ENCODE peak calls at places on chromosomes 1 and 21, in four cellular contexts. H is A549, I is H1, F is K562. X is an unnamed sample.

GRCh38 chr1:3504823-3505155 is 50.3 kb downstream of the ARHGEF16 start:
- DNase-seq in H (no peak), F (no peak), I (no peak), X (no peak)

GRCh38 chr1:22841754-22842370 is 130.8 kb downstream of the LACTBL1 start:
- DNase-seq in F (no peak), I (no peak), H (no peak), X (no peak)

GRCh38 chr21:32329776-32330175 is 31.1 kb downstream of the MRAP start:
- DNase-seq in I (no peak), F (no peak), H (no peak), X (peak)

GRCh38 chr1:236345728-236346127 is 48.4 kb upstream of the EDARADD start:
- DNase-seq in H (peak), I (peak), F (no peak), X (peak)

GRCh38 chr21:31780944-31781343 is 49.0 kb upstream of the SCAF4 start:
- DNase-seq in H (no peak), I (no peak), F (no peak), X (peak)

GRCh38 chr21:40053007-40053406 is 185.8 kb downstream of the PCP4 start:
- DNase-seq in H (no peak), F (no peak), I (no peak), X (no peak)

GRCh38 chr1:150706091-150706490 is 9.1 kb upstream of the GOLPH3L start:
- DNase-seq in F (no peak), H (no peak), I (no peak), X (no peak)

GRCh38 chr1:151210830-151211229 is 12.5 kb downstream of the PIP5K1A start:
- DNase-seq in F (no peak), H (no peak), I (no peak), X (no peak)

GRCh38 chr1:107953551-107953950 is 11.4 kb downstream of the VAV3 start:
- DNase-seq in I (no peak), H (no peak), F (no peak), X (no peak)

GRCh38 chr1:242890211-242890741 is 364.8 kb downstream of the CEP170 start:
- DNase-seq in F (no peak), I (peak), H (no peak), X (no peak)
- TF ChIP-seq MAFK in F (no peak), I (no peak), H (no peak), X (no peak)

GRCh38 chr1:26999440-26999987 is 6.0 kb downstream of the TRNP1 start:
- DNase-seq in F (no peak), I (peak), H (peak), X (peak)
- TF ChIP-seq MAX in F (no peak), I (peak), H (peak), X (no peak)

GRCh38 chr1:61568460-61569211 is 156.3 kb downstream of the TM2D1 start:
- DNase-seq in H (no peak), I (no peak), F (no peak), X (no peak)

GRCh38 chr1:61570191-61570590 is 154.8 kb downstream of the TM2D1 start:
- DNase-seq in H (no peak), F (no peak), I (no peak), X (no peak)

GRCh38 chr1:61566177-61566576 is 158.8 kb downstream of the TM2D1 start:
- DNase-seq in F (no peak), H (no peak), I (no peak), X (no peak)

GRCh38 chr1:61563611-61564010 is 161.3 kb downstream of the TM2D1 start:
- DNase-seq in H (no peak), F (no peak), I (no peak), X (no peak)

DNA sequence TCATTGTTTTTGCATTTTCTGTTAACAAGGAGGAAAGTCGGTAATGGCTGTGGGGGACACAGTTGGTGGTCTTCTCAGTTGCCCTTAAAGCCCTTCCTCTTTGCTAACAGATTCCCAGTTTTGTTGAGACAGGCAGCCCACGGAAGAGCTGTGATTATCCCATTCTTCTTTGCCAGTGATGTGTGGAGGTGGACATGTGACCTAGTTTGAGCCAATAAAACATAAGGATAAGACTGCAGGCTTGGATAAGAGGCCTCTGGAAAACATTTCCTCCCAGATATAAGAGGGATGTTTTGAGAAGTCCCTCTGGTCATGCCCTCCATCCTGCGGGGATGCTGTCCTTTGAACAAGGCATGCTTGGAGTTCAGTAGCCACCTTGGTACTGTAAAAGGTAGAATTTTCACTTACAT is 155.7 kb downstream of the TM2D1 start:
- DNase-seq in I (no peak), F (no peak), H (no peak), X (no peak)
- TF ChIP-seq MAFK in I (no peak), F (no peak), H (no peak), X (no peak)

GRCh38 chr1:154993572-154994268 is at the start of gene LENEP:
- DNase-seq in F (no peak), I (no peak), H (no peak), X (no peak)
- TF ChIP-seq MAX in F (no peak), I (no peak), H (no peak), X (no peak)

GRCh38 chr1:24873148-24873547 is 56.9 kb downstream of the RUNX3 start:
- DNase-seq in H (no peak), F (no peak), I (no peak), X (no peak)

GRCh38 chr1:24875257-24875656 is 54.8 kb downstream of the RUNX3 start:
- DNase-seq in H (no peak), I (no peak), F (no peak), X (no peak)

GRCh38 chr1:24874611-24875225 is 55.4 kb downstream of the RUNX3 start:
- DNase-seq in F (no peak), H (no peak), I (peak), X (no peak)

GRCh38 chr1:24874056-24874455 is 56.0 kb downstream of the RUNX3 start:
- DNase-seq in F (no peak), I (no peak), H (no peak), X (no peak)

GRCh38 chr1:24875976-24876609 is 54.0 kb downstream of the RUNX3 start:
- DNase-seq in H (no peak), I (peak), F (no peak), X (no peak)
- TF ChIP-seq MAFK in H (no peak), I (no peak), F (no peak), X (no peak)

DNA sequence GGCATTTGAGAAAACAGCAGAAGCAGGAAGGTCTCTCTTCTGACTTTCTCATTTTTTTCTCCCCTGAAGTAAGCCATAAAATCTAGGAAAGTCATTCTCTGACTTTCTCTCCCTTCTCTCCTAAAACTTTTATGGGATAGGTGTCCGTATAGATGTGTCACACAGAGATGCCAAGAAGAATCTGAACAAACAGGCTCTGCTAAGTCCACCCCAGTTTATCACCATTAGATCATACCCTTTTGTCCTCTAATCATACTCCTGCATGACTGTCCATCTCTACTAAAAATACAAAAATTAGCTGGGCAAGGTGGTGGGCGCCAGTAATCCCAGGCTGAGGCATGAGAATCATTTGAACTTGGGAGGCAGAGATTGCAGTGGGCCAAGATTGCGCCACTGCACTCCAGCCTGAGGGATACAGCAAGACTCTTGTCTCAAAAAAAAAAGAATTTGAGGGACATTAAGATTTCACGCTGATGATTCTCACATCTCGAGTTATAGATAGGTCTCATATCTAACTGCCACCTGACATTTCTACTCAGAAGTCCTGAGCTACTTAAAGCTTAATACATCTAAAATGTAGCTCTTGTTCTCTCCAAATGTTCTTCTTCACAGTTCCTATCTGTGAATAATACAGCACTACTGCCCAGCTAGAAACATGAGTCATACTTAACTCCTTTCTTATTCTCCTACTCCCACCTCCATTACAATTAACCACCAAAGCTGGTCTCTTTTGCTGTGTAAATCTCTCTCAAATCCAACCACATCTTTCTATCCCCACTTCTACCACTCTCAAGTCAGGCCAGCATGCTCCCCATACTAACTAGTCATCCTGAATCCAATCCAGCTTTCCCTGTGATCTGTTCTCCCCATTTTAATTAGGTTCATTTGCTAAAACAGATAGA is 47.7 kb downstream of the ZNF644 start:
- DNase-seq in H (no peak), I (no peak), F (peak), X (no peak)
- TF ChIP-seq MAX in H (no peak), I (no peak), F (no peak), X (no peak)

GRCh38 chr1:56433056-56433577 is 146.2 kb downstream of the PLPP3 start:
- DNase-seq in F (no peak), I (no peak), H (no peak), X (no peak)

GRCh38 chr1:56434659-56435202 is 144.6 kb downstream of the PLPP3 start:
- DNase-seq in F (peak), H (no peak), I (no peak), X (no peak)

GRCh38 chr1:56432561-56432971 is 146.8 kb downstream of the PLPP3 start:
- DNase-seq in F (no peak), H (no peak), I (no peak), X (no peak)

GRCh38 chr1:56435434-56436337 is 143.7 kb downstream of the PLPP3 start:
- DNase-seq in F (no peak), H (no peak), I (no peak), X (peak)

GRCh38 chr1:56434025-56434424 is 145.3 kb downstream of the PLPP3 start:
- DNase-seq in H (no peak), F (no peak), I (no peak), X (peak)
- TF ChIP-seq MAFK in H (no peak), F (no peak), I (no peak), X (no peak)

GRCh38 chr1:51776408-51776807 is 102.1 kb downstream of the NRDC start:
- DNase-seq in I (no peak), H (no peak), F (no peak), X (no peak)
- TF ChIP-seq MAX in I (no peak), H (no peak), F (no peak), X (no peak)

GRCh38 chr1:67685558-67686271 is 714 bp downstream of the GADD45A start:
- DNase-seq in F (peak), H (no peak), I (peak), X (no peak)

GRCh38 chr1:67685067-67685557 is at the start of gene GADD45A:
- DNase-seq in I (peak), H (peak), F (peak), X (peak)

GRCh38 chr1:67687198-67687545 is 2.2 kb downstream of the GADD45A start:
- DNase-seq in F (no peak), H (no peak), I (no peak), X (no peak)

GRCh38 chr1:67687649-67688048 is 2.6 kb downstream of the GADD45A start:
- DNase-seq in H (no peak), F (no peak), I (no peak), X (peak)

DNA sequence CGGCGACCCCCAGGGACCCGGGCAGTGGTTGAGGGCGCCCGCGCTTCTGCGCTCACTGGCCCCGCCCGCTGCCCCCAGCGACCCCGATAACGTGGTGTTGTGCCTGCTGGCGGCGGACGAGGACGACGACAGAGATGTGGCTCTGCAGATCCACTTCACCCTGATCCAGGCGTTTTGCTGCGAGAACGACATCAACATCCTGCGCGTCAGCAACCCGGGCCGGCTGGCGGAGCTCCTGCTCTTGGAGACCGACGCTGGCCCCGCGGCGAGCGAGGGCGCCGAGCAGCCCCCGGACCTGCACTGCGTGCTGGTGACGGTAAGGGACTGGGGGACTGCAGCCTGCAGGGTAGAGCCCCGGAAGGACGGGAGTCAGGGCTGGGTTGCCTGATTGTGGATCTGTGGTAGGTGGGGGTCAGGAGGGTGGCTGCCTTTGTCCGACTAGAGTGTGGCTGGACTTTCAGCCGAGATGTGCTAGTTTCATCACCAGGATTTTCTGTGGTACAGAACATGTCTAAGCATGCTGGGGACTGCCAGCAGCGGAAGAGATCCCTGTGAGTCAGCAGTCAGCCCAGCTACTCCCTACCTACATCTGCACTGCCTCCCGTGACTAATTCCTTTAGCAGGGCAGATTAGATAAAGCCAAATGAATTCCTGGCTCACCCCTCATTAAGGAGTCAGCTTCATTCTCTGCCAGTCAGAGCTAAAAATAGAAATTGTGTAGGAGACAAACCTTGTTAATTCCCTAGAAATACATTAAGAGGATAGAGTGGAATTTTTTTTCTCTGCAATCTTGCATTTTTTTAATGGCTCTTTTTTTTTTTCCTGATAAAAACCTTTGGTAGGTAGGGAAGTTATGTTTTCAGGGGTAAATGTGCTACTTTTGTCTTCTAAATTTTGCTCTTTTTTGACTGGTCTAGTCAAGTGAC is 1.5 kb downstream of the GADD45A start:
- DNase-seq in H (peak), I (peak), F (peak), X (peak)
- TF ChIP-seq MAFK in H (peak), I (peak), F (peak), X (peak)